ENCODE peak calls at places on chromosomes 3 and 15, in seven cellular contexts. W is iPS DF 6.9; K is T1000; Y is GM12865; A is hippocampal formation; H is SW480; I is activated CD4-positive, alpha-beta T cell treated with anti-CD3 and anti-CD28 coated beads, Interleukin-2, amount 50 U/mL, for 1 hour. B is an unnamed sample.

GRCh38 chr3:42839616-42840015 is 30.4 kb downstream of the ACKR2 start:
- DNase-seq in W (no peak), K (peak; percentile 10), Y (peak; percentile 83), A (peak; percentile 36), H (peak; percentile 73), I (peak; percentile 16), B (peak; percentile 51)

GRCh38 chr3:99172736-99173657 is 271.5 kb upstream of the DCBLD2 start:
- DNase-seq in W (peak; percentile 52), K (peak; percentile 18), Y (peak; percentile 80), A (peak; percentile 2), H (peak; percentile 69), I (no peak), B (peak; percentile 13)

GRCh38 chr3:128698211-128699011 is 27.6 kb upstream of the RAB7A start:
- DNase-seq in W (no peak), K (no peak), Y (no peak), A (peak; percentile 44), H (peak; percentile 60), I (peak; percentile 13), B (peak; percentile 43)

GRCh38 chr3:12979947-12980487 is 93.2 kb downstream of the IQSEC1 start:
- DNase-seq in W (no peak), K (no peak), Y (no peak), A (no peak), H (no peak), I (no peak), B (no peak)

GRCh38 chr3:148598619-148599018 is 99.1 kb upstream of the AGTR1 start:
- DNase-seq in W (no peak), K (no peak), Y (no peak), A (no peak), H (no peak), I (no peak), B (no peak)

GRCh38 chr3:101202640-101203039 is 117.7 kb downstream of the IMPG2 start:
- DNase-seq in W (no peak), K (no peak), Y (no peak), A (no peak), H (no peak), I (no peak), B (no peak)

GRCh38 chr3:99505200-99505599 is 133.2 kb upstream of the COL8A1 start:
- DNase-seq in W (no peak), K (no peak), Y (peak; percentile 45), A (no peak), H (no peak), I (no peak), B (no peak)

GRCh38 chr15:34318277-34319079 is 19.1 kb downstream of the SLC12A6 start:
- DNase-seq in W (no peak), K (no peak), Y (peak; percentile 73), A (peak; percentile 10), H (peak; percentile 69), I (peak; percentile 13), B (peak; percentile 55)

GRCh38 chr15:90594297-90594696 is 64.6 kb downstream of the CRTC3 start:
- DNase-seq in W (no peak), K (no peak), Y (peak; percentile 86), A (no peak), H (no peak), I (peak; percentile 80), B (peak; percentile 48)

GRCh38 chr15:31314380-31314779 is 12.3 kb upstream of the KLF13 start:
- DNase-seq in W (no peak), K (no peak), Y (no peak), A (no peak), H (no peak), I (no peak), B (no peak)

GRCh38 chr3:48345946-48346572 is 12.6 kb upstream of the SPINK8 start:
- DNase-seq in W (no peak), K (no peak), Y (no peak), A (no peak), H (no peak), I (no peak), B (no peak)

GRCh38 chr3:63968612-63969350 is 54.5 kb downstream of the PSMD6 start:
- DNase-seq in W (no peak), K (no peak), Y (peak; percentile 28), A (no peak), H (no peak), I (no peak), B (no peak)

GRCh38 chr3:39631136-39631535 is 163.7 kb downstream of the MOBP start:
- DNase-seq in W (no peak), K (no peak), Y (no peak), A (no peak), H (no peak), I (no peak), B (no peak)

GRCh38 chr3:117836296-117836695 is 1126.7 kb downstream of the TUSC7 start:
- DNase-seq in W (no peak), K (no peak), Y (no peak), A (no peak), H (no peak), I (no peak), B (no peak)

GRCh38 chr3:187734841-187735240 is 10.4 kb downstream of the BCL6 start:
- DNase-seq in W (no peak), K (no peak), Y (no peak), A (no peak), H (no peak), I (no peak), B (no peak)

GRCh38 chr3:156488771-156489170 is 66.1 kb downstream of the SSR3 start:
- DNase-seq in W (no peak), K (no peak), Y (no peak), A (no peak), H (no peak), I (no peak), B (no peak)

GRCh38 chr3:147418352-147418751 is 9.2 kb downstream of the ZIC1 start:
- DNase-seq in W (no peak), K (no peak), Y (no peak), A (no peak), H (no peak), I (no peak), B (no peak)

GRCh38 chr15:90650117-90650955 is 66.8 kb upstream of the BLM start:
- DNase-seq in W (no peak), K (no peak), Y (no peak), A (no peak), H (no peak), I (no peak), B (no peak)

GRCh38 chr15:89002281-89002761 is 85.9 kb upstream of the ABHD2 start:
- DNase-seq in W (no peak), K (peak; percentile 46), Y (peak; percentile 80), A (no peak), H (peak; percentile 71), I (no peak), B (no peak)

GRCh38 chr3:41095702-41096101 is 103.6 kb upstream of the CTNNB1 start:
- DNase-seq in W (no peak), K (no peak), Y (no peak), A (no peak), H (peak; percentile 39), I (no peak), B (no peak)

GRCh38 chr15:33425149-33425548 is 114.4 kb downstream of the RYR3 start:
- DNase-seq in W (no peak), K (no peak), Y (no peak), A (no peak), H (no peak), I (no peak), B (peak; percentile 8)

GRCh38 chr3:13727890-13728289 is 152.0 kb downstream of the WNT7A start:
- DNase-seq in W (no peak), K (no peak), Y (no peak), A (no peak), H (no peak), I (no peak), B (no peak)

GRCh38 chr3:72919520-72919919 is 31.7 kb downstream of the GXYLT2 start:
- DNase-seq in W (no peak), K (no peak), Y (no peak), A (no peak), H (no peak), I (no peak), B (no peak)

GRCh38 chr3:109923431-109923830 is 586.1 kb upstream of the DPPA4 start:
- DNase-seq in W (no peak), K (no peak), Y (peak; percentile 9), A (no peak), H (no peak), I (no peak), B (no peak)

GRCh38 chr15:91790826-91791225 is 62.7 kb upstream of the SLCO3A1 start:
- DNase-seq in W (no peak), K (no peak), Y (no peak), A (no peak), H (no peak), I (no peak), B (no peak)

GRCh38 chr3:136197159-136197715 is 1.1 kb upstream of the MSL2 start:
- DNase-seq in W (no peak), K (no peak), Y (peak; percentile 30), A (no peak), H (peak; percentile 37), I (no peak), B (no peak)

GRCh38 chr3:11078826-11079520 is 75.3 kb upstream of the HRH1 start:
- DNase-seq in W (no peak), K (no peak), Y (no peak), A (no peak), H (no peak), I (no peak), B (no peak)

GRCh38 chr3:15241341-15241740 is 35.3 kb downstream of the CAPN7 start:
- DNase-seq in W (no peak), K (no peak), Y (peak; percentile 60), A (no peak), H (peak; percentile 16), I (peak; percentile 49), B (no peak)

GRCh38 chr3:5431142-5431541 is 243.6 kb downstream of the EDEM1 start:
- DNase-seq in W (no peak), K (no peak), Y (no peak), A (no peak), H (no peak), I (no peak), B (no peak)